ENCODE peak calls at places on chromosomes 13 and 19, in five cellular contexts. C, J, W, D and L are unnamed samples.

GRCh38 chr13:89628567-89628966 is 1718.9 kb upstream of the MIR17HG start:
- DNase-seq in C (no peak), J (no peak), W (no peak), D (no peak), L (no peak)

GRCh38 chr13:66138172-66138811 is 1091.8 kb downstream of the PCDH9 start:
- DNase-seq in C (no peak), J (no peak), W (no peak), D (no peak), L (no peak)

GRCh38 chr19:8308891-8309291 is 733 bp upstream of the CD320 start:
- DNase-seq in C (no peak), J (no peak), W (no peak), D (no peak), L (no peak)

GRCh38 chr13:71118779-71119364 is 748.1 kb downstream of the DACH1 start:
- DNase-seq in C (no peak), J (peak; percentile 38), W (no peak), D (no peak), L (no peak)

GRCh38 chr13:111614009-111614408 is 293.6 kb downstream of the TEX29 start:
- DNase-seq in C (no peak), J (no peak), W (no peak), D (no peak), L (no peak)

GRCh38 chr19:2534374-2535050 is 58.6 kb downstream of the GADD45B start:
- DNase-seq in C (no peak), J (no peak), W (no peak), D (no peak), L (no peak)

GRCh38 chr13:112894673-112895481 is 74.1 kb upstream of the MCF2L start:
- DNase-seq in C (no peak), J (no peak), W (no peak), D (no peak), L (no peak)

GRCh38 chr19:45819769-45820168 is 4.7 kb upstream of the RSPH6A start:
- DNase-seq in C (no peak), J (no peak), W (no peak), D (no peak), L (no peak)

GRCh38 chr13:71359641-71360040 is 507.4 kb downstream of the DACH1 start:
- DNase-seq in C (no peak), J (no peak), W (no peak), D (no peak), L (peak; percentile 18)

GRCh38 chr19:55584871-55585270 is 4.2 kb upstream of the ZNF579 start:
- DNase-seq in C (no peak), J (no peak), W (no peak), D (no peak), L (no peak)

GRCh38 chr13:97548138-97548537 is 114.2 kb downstream of the RAP2A start:
- DNase-seq in C (no peak), J (no peak), W (no peak), D (no peak), L (no peak)

GRCh38 chr19:14401468-14401867 is 17.7 kb downstream of the DDX39A start:
- DNase-seq in C (no peak), J (no peak), W (no peak), D (no peak), L (no peak)

GRCh38 chr13:60369242-60369641 is 27.8 kb upstream of the TDRD3 start:
- DNase-seq in C (no peak), J (peak; percentile 10), W (peak; percentile 2), D (peak; percentile 7), L (no peak)

GRCh38 chr19:3270908-3271307 is 46.4 kb downstream of the CELF5 start:
- DNase-seq in C (peak; percentile 18), J (peak; percentile 40), W (peak; percentile 45), D (peak; percentile 73), L (peak; percentile 47)

GRCh38 chr19:38055655-38056521 is 148.9 kb downstream of the SIPA1L3 start:
- DNase-seq in C (no peak), J (no peak), W (no peak), D (no peak), L (no peak)

GRCh38 chr19:22030680-22031079 is 19.9 kb upstream of the ZNF208 start:
- DNase-seq in C (no peak), J (peak; percentile 8), W (no peak), D (no peak), L (no peak)

GRCh38 chr13:27341616-27342015 is 71.0 kb downstream of the RASL11A start:
- DNase-seq in C (no peak), J (no peak), W (no peak), D (no peak), L (no peak)

GRCh38 chr13:100735494-100735893 is 60.9 kb upstream of the TMTC4 start:
- DNase-seq in C (no peak), J (no peak), W (no peak), D (no peak), L (no peak)

GRCh38 chr19:45484273-45484945 is 12.4 kb downstream of the RTN2 start:
- DNase-seq in C (no peak), J (no peak), W (no peak), D (peak; percentile 65), L (no peak)

GRCh38 chr19:17718988-17719711 is at the start of gene MAP1S:
- DNase-seq in C (peak; percentile 17), J (peak; percentile 47), W (peak; percentile 25), D (peak; percentile 75), L (peak; percentile 44)

GRCh38 chr13:111005808-111006494 is 91.1 kb upstream of the ANKRD10 start:
- DNase-seq in C (peak; percentile 15), J (no peak), W (peak; percentile 43), D (peak; percentile 55), L (peak; percentile 83)

GRCh38 chr19:53868892-53869804 is 1.5 kb downstream of the MYADM start:
- DNase-seq in C (peak; percentile 78), J (peak; percentile 90), W (peak; percentile 84), D (peak; percentile 93), L (peak; percentile 88)

GRCh38 chr19:33507021-33507956 is 14.3 kb downstream of the PEPD start:
- DNase-seq in C (peak; percentile 42), J (peak; percentile 45), W (no peak), D (no peak), L (peak; percentile 60)

GRCh38 chr13:104008571-104009435 is 942.6 kb upstream of the SLC10A2 start:
- DNase-seq in C (peak; percentile 93), J (peak; percentile 66), W (peak; percentile 90), D (no peak), L (peak; percentile 89)

GRCh38 chr13:50651916-50652315 is 191.6 kb downstream of the DLEU7 start:
- DNase-seq in C (no peak), J (no peak), W (no peak), D (no peak), L (no peak)

GRCh38 chr19:653425-653824 is 9.6 kb downstream of the RNF126 start:
- DNase-seq in C (no peak), J (no peak), W (no peak), D (no peak), L (no peak)
- H4K20me1 ChIP-seq in C (peaks cover 62% of the 10 kb centered on the region), J (peaks cover 23% of the 10 kb centered on the region), W (peaks cover 62% of the 10 kb centered on the region), D (no peaks in the 10 kb centered on the region), L (no peaks in the 10 kb centered on the region)

GRCh38 chr19:47729468-47729798 is 15.9 kb upstream of the NOP53 start:
- DNase-seq in C (peak; percentile 88), J (peak; percentile 89), W (peak; percentile 85), D (peak; percentile 90), L (peak; percentile 92)
- H3K9ac ChIP-seq in C (peak overlapping the region; percentile 68), J (peak overlapping the region; percentile 96), W (peak overlapping the region; percentile 8), D (peak overlapping the region; percentile 65), L (no peak overlapping the region)

GRCh38 chr19:13129384-13129783 is 11.3 kb downstream of the NACC1 start:
- DNase-seq in C (no peak), J (no peak), W (no peak), D (no peak), L (no peak)
- H4K20me1 ChIP-seq in C (peaks cover 92% of the 10 kb centered on the region), J (peaks cover 34% of the 10 kb centered on the region), W (peaks cover 90% of the 10 kb centered on the region), D (peaks cover 17% of the 10 kb centered on the region), L (no peaks in the 10 kb centered on the region)

DNA sequence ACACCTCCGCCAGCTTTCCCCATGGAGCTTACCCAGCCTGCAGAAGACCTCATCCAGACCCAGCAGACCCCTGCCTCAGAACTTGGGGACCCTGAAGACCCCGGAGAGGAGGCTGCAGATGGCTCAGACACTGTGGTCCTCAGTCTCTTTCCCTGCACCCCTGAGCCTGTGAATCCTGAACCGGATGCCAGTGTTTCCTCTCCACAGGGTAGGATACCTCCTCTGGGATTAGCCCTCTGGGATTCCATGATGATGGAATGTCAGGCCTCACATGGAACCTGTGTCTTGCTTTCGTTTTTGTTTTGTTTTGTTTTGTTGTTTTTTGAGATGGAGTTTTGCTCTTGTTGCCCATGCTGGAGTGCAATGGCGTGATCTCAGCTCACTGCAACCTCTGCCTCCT is 1.9 kb downstream of the RFXANK start:
- DNase-seq in C (no peak), J (no peak), W (no peak), D (no peak), L (no peak)
- H3K9ac ChIP-seq in C (no peak overlapping the region), J (no peak overlapping the region), W (no peak overlapping the region), D (peak overlapping the region; percentile 95), L (no peak overlapping the region)

DNA sequence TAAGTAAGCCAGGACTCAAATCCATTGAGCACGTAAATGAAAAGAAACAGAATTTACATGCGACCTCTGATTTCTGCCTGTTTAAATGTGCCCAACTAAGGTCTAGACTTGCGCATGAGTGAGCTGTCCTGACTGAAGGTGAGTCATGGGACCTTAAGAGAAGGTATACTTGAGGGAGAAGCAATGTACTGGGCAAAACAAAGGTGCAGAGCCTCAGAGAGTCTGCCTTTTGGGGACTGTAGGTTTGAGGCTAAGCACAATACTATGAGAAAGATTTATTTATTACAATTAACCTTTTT is 45.8 kb downstream of the UFM1 start:
- DNase-seq in C (peak; percentile 38), J (peak; percentile 59), W (no peak), D (peak; percentile 35), L (peak; percentile 54)
- H4K20me1 ChIP-seq in C (no peaks in the 10 kb centered on the region), J (no peaks in the 10 kb centered on the region), W (no peaks in the 10 kb centered on the region), D (no peaks in the 10 kb centered on the region), L (no peaks in the 10 kb centered on the region)

GRCh38 chr13:49253997-49254396 is 6.3 kb downstream of the CDADC1 start:
- DNase-seq in C (no peak), J (no peak), W (no peak), D (no peak), L (no peak)

GRCh38 chr13:49259586-49259985 is 11.9 kb downstream of the CDADC1 start:
- DNase-seq in C (no peak), J (no peak), W (no peak), D (no peak), L (no peak)

GRCh38 chr13:49256841-49257240 is 9.1 kb downstream of the CDADC1 start:
- DNase-seq in C (peak; percentile 8), J (no peak), W (peak; percentile 10), D (peak; percentile 15), L (peak; percentile 17)

GRCh38 chr13:49262634-49263033 is 14.9 kb downstream of the CDADC1 start:
- DNase-seq in C (no peak), J (no peak), W (no peak), D (no peak), L (no peak)

GRCh38 chr13:49258097-49258796 is 10.5 kb downstream of the CDADC1 start:
- DNase-seq in C (no peak), J (no peak), W (no peak), D (no peak), L (no peak)
- H3K9ac ChIP-seq in C (no peak overlapping the region), J (no peak overlapping the region), W (no peak overlapping the region), D (no peak overlapping the region), L (no peak overlapping the region)